ENCODE peak calls at places on chromosome 12, in ten cellular contexts. Y is Calu3, L is HFF-Myc, G is transverse colon, J is GM06990, A is AG09319, V is progenitor cell of endocrine pancreas, Z is BJ, N is astrocyte of the cerebellum, S is cardiac fibroblast. R is an unnamed sample.

GRCh38 chr12:129635003-129635685 is 268.7 kb downstream of the TMEM132D start:
- DNase-seq in Y (no peak), L (no peak), G (no peak), J (no peak), A (no peak), V (no peak), Z (no peak), N (no peak), S (no peak), R (no peak)

GRCh38 chr12:124730455-124730932 is 133.2 kb downstream of the SCARB1 start:
- DNase-seq in Y (peak), L (no peak), G (no peak), J (no peak), A (no peak), V (no peak), Z (no peak), N (no peak), S (peak), R (no peak)

GRCh38 chr12:15856097-15856982 is 25.8 kb upstream of the STRAP start:
- DNase-seq in Y (peak), L (peak), G (peak), J (peak), A (peak), V (peak), Z (no peak), N (peak), S (peak), R (no peak)

GRCh38 chr12:113149361-113150150 is at the start of gene CFAP73:
- DNase-seq in Y (peak), L (peak), G (peak), J (no peak), A (peak), V (peak), Z (peak), N (peak), S (peak), R (peak)

GRCh38 chr12:120216742-120217595 is 16.1 kb upstream of the RPLP0 start:
- DNase-seq in Y (no peak), L (no peak), G (no peak), J (no peak), A (no peak), V (no peak), Z (no peak), N (no peak), S (no peak), R (no peak)

GRCh38 chr12:63103489-63104131 is 47.4 kb downstream of the AVPR1A start:
- DNase-seq in Y (peak), L (no peak), G (no peak), J (no peak), A (no peak), V (no peak), Z (no peak), N (no peak), S (peak), R (no peak)

GRCh38 chr12:68374315-68374982 is 42.3 kb upstream of the MDM1 start:
- DNase-seq in Y (no peak), L (no peak), G (peak), J (peak), A (no peak), V (no peak), Z (no peak), N (no peak), S (no peak), R (no peak)

GRCh38 chr12:79927772-79928474 is 7.0 kb downstream of the PPP1R12A start:
- DNase-seq in Y (no peak), L (no peak), G (no peak), J (peak), A (no peak), V (no peak), Z (no peak), N (no peak), S (peak), R (no peak)

GRCh38 chr12:3381059-3382047 is 109.7 kb upstream of the PRMT8 start:
- DNase-seq in Y (no peak), L (peak), G (no peak), J (no peak), A (peak), V (no peak), Z (no peak), N (no peak), S (no peak), R (no peak)

GRCh38 chr12:105676694-105677093 is 346.2 kb downstream of the C12orf75 start:
- DNase-seq in Y (no peak), L (no peak), G (peak), J (no peak), A (no peak), V (no peak), Z (no peak), N (no peak), S (no peak), R (no peak)

GRCh38 chr12:91687052-91688017 is 458.3 kb downstream of the BTG1 start:
- DNase-seq in Y (no peak), L (no peak), G (no peak), J (no peak), A (no peak), V (no peak), Z (no peak), N (peak), S (no peak), R (no peak)

GRCh38 chr12:76551482-76551888 is 8.1 kb downstream of the OSBPL8 start:
- DNase-seq in Y (no peak), L (no peak), G (no peak), J (no peak), A (no peak), V (no peak), Z (no peak), N (no peak), S (no peak), R (no peak)

GRCh38 chr12:69570000-69570516 is 15.2 kb upstream of the CCT2 start:
- DNase-seq in Y (no peak), L (no peak), G (no peak), J (no peak), A (no peak), V (no peak), Z (peak), N (peak), S (peak), R (no peak)

GRCh38 chr12:107091989-107092641 is 1.2 kb downstream of the CRY1 start:
- DNase-seq in Y (peak), L (peak), G (peak), J (peak), A (peak), V (peak), Z (peak), N (peak), S (peak), R (no peak)

GRCh38 chr12:32455607-32456063 is 56.3 kb downstream of the FGD4 start:
- DNase-seq in Y (peak), L (peak), G (no peak), J (no peak), A (peak), V (no peak), Z (peak), N (peak), S (peak), R (no peak)

DNA sequence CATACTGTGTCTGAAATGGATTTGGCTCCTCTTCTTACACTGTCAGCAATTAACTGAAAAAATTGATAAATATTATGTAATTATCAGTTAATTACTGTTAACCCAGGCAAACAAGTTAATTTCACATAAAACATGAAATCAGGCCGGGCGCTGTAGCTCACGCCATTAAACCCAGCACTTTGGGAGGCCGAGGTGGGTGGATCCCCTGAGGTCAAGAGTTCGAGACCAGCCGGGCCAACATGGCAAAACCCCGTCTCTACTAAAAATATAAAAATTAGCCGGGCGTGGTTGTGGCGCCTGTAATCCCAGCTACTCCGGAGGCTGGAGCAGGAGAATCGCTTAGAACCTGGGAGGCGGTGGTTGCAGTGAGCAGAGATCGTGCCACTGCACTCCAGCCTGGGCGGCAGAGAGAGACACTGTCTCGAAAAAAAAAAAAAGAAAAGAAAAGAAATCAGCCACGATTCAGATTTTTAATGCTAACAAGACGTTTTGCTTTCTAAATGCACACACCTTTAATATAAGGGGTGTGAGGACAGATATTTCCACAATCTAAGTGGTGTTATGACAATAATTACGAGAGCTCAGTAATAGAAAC is 473 bp upstream of the TMEM19 start:
- DNase-seq in Y (peak), L (no peak), G (peak), J (no peak), A (no peak), V (no peak), Z (no peak), N (no peak), S (no peak), R (no peak)
- TF ChIP-seq CTCF in Y (no peak), L (no peak), G (no peak), J (no peak), A (no peak), V (no peak), Z (no peak), N (no peak), S (no peak), R (no peak)

GRCh38 chr12:112091563-112091962 is 17.0 kb downstream of the NAA25 start:
- DNase-seq in Y (no peak), L (no peak), G (no peak), J (no peak), A (no peak), V (no peak), Z (no peak), N (no peak), S (no peak), R (no peak)

GRCh38 chr12:112087851-112088250 is 20.7 kb downstream of the NAA25 start:
- DNase-seq in Y (no peak), L (no peak), G (no peak), J (no peak), A (no peak), V (no peak), Z (no peak), N (no peak), S (no peak), R (no peak)

DNA sequence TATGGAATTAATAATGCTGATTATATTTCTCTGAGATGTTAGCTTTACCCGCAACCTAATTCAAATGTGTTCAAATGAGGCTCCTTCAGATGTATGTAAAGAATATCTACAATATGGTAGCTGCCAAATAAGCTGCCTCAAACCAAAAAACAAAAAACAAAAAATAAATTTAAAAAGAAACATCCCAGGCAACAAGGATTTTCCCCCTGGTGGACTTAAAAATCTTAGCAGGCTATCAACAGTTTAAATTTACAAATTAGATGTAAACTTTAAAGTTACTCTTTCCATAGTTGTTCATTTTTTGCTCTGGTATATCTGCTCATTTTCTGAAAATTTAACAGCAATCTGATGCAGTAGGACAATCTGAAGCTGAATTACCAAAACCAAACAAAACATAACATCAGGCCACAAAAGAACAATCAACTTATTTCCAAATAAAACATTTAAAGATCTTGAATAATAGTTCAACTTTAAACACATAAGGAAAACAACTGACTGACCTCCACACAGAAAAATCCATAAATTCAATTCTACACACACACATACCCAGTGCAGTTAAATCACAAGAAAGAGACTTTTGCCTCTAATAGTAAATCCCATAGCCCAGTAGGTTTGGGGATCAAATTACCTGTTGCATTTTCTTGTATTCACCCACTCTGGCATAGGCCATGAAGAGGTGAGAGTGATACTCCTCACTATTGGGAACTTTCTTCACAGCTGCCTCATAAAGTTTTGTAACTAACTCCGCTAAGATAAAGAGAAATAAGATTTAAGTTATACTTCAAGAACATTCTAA is 21.3 kb downstream of the NAA25 start:
- DNase-seq in Y (no peak), L (no peak), G (no peak), J (no peak), A (no peak), V (no peak), Z (no peak), N (no peak), S (peak), R (no peak)
- TF ChIP-seq CTCF in Y (no peak), L (no peak), G (no peak), J (no peak), A (no peak), V (peak), Z (peak), N (no peak), S (peak), R (peak)

GRCh38 chr12:54159549-54159948 is 29.2 kb downstream of the SMUG1 start:
- DNase-seq in Y (no peak), L (no peak), G (no peak), J (no peak), A (no peak), V (no peak), Z (no peak), N (no peak), S (no peak), R (no peak)

GRCh38 chr12:54158581-54158980 is 30.2 kb downstream of the SMUG1 start:
- DNase-seq in Y (no peak), L (no peak), G (no peak), J (no peak), A (no peak), V (no peak), Z (no peak), N (no peak), S (no peak), R (no peak)

GRCh38 chr12:54160050-54160449 is 28.7 kb downstream of the SMUG1 start:
- DNase-seq in Y (no peak), L (no peak), G (no peak), J (no peak), A (no peak), V (no peak), Z (no peak), N (no peak), S (no peak), R (no peak)

GRCh38 chr12:54160807-54161480 is 27.8 kb downstream of the SMUG1 start:
- DNase-seq in Y (no peak), L (no peak), G (no peak), J (no peak), A (no peak), V (no peak), Z (no peak), N (no peak), S (no peak), R (no peak)

GRCh38 chr12:54159140-54159539 is 29.6 kb downstream of the SMUG1 start:
- DNase-seq in Y (no peak), L (no peak), G (no peak), J (peak), A (no peak), V (peak), Z (no peak), N (no peak), S (no peak), R (no peak)
- TF ChIP-seq CTCF in Y (no peak), L (no peak), G (no peak), J (peak), A (no peak), V (peak), Z (no peak), N (no peak), S (no peak), R (no peak)

GRCh38 chr12:17348311-17348710 is 741.7 kb downstream of the RERGL start:
- DNase-seq in Y (no peak), L (no peak), G (no peak), J (no peak), A (no peak), V (no peak), Z (no peak), N (no peak), S (no peak), R (no peak)

GRCh38 chr12:17357396-17357795 is 732.6 kb downstream of the RERGL start:
- DNase-seq in Y (no peak), L (no peak), G (no peak), J (no peak), A (no peak), V (no peak), Z (no peak), N (no peak), S (no peak), R (no peak)

DNA sequence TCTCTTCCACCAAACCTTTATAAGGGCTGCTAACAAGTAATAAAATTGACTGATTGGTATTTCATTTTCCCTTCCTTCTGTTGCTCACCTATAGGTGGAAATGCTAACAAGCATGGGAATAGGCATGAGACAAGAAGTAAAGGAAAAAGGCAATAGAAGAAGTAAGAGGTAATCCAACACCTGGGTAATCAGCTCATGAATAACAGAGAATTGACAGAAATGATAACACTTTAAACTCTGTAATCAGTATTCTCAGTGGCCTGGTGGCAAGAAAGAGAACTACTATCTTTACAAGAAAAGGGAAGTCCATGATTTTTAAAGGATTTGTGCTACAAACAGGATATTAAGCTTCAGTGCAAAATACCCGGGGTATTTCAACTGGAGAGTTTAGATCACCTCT is 737.8 kb downstream of the RERGL start:
- DNase-seq in Y (no peak), L (no peak), G (no peak), J (no peak), A (no peak), V (no peak), Z (no peak), N (no peak), S (no peak), R (no peak)
- TF ChIP-seq CTCF in Y (no peak), L (no peak), G (no peak), J (no peak), A (no peak), V (peak), Z (no peak), N (no peak), S (no peak), R (peak)

DNA sequence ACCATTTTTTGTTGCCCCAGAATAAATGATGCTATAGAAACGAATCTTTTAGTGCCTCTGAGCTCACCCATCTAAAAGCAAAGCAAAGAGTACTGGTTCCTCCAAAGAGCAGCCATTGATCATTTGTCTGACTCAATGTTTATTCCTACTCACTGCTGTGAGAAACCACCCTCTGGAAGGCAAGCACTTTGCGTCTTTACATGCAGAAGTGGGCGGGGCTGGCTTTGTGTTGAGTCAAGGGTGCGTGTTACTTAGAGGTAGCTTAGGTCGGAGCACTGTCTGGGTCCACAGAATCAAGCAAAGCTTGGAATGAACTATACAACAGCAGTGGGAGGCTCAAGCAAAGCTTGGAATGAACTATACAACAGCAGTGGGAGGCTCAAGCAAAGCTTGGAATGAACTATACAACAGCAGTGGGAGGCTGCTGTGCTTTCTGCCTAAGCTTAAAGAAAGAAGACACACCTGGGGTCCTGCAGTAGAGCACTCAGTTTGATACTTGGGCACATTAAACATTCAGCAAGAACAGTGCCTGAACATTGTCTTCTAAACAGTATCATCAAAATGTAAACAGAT is 77.2 kb upstream of the PRICKLE1 start:
- DNase-seq in Y (peak), L (no peak), G (no peak), J (no peak), A (no peak), V (no peak), Z (no peak), N (no peak), S (no peak), R (no peak)
- TF ChIP-seq CTCF in Y (no peak), L (no peak), G (no peak), J (no peak), A (no peak), V (no peak), Z (no peak), N (no peak), S (no peak), R (no peak)

GRCh38 chr12:20646239-20646827 is 48.8 kb upstream of the SLCO1C1 start:
- DNase-seq in Y (no peak), L (peak), G (no peak), J (no peak), A (peak), V (no peak), Z (no peak), N (peak), S (peak), R (no peak)
- TF ChIP-seq CTCF in Y (peak), L (peak), G (peak), J (peak), A (peak), V (peak), Z (peak), N (peak), S (peak), R (peak)